ENCODE peak calls at places on chromosomes 13 and 19, in seven cellular contexts. B, U, X, L, Q, R and D are unnamed samples.

GRCh38 chr13:106911020-106911419 is 343.1 kb upstream of the ARGLU1 start:
- DNase-seq in B (no peak), U (no peak), X (no peak), L (no peak), Q (no peak), R (no peak), D (no peak)

GRCh38 chr19:2061936-2062729 is 11.1 kb upstream of the MKNK2 start:
- DNase-seq in B (no peak), U (no peak), X (no peak), L (no peak), Q (no peak), R (no peak), D (no peak)

GRCh38 chr13:36310417-36311108 is 12.9 kb upstream of the CCDC169 start:
- DNase-seq in B (no peak), U (no peak), X (no peak), L (no peak), Q (no peak), R (no peak), D (no peak)

GRCh38 chr19:7748756-7749155 is 1.4 kb upstream of the CD209 start:
- DNase-seq in B (no peak), U (no peak), X (no peak), L (no peak), Q (no peak), R (no peak), D (no peak)

GRCh38 chr13:26253262-26253786 is 605 bp upstream of the CDK8 start:
- DNase-seq in B (no peak), U (no peak), X (no peak), L (no peak), Q (no peak), R (no peak), D (no peak)

GRCh38 chr13:76885203-76886004 is 801 bp downstream of the KCTD12 start:
- DNase-seq in B (peak; percentile 13), U (peak; percentile 66), X (peak; percentile 32), L (peak; percentile 74), Q (peak; percentile 65), R (no peak), D (peak; percentile 71)

GRCh38 chr13:54232700-54233099 is 1204.1 kb downstream of the OLFM4 start:
- DNase-seq in B (no peak), U (no peak), X (no peak), L (no peak), Q (no peak), R (no peak), D (no peak)

GRCh38 chr19:50819636-50820035 is 4.0 kb downstream of the KLK1 start:
- DNase-seq in B (no peak), U (no peak), X (no peak), L (no peak), Q (no peak), R (no peak), D (no peak)

GRCh38 chr19:10315335-10316214 is at the start of gene FDX2:
- DNase-seq in B (peak; percentile 89), U (peak; percentile 89), X (peak; percentile 90), L (peak; percentile 87), Q (peak; percentile 96), R (no peak), D (peak; percentile 80)

GRCh38 chr13:105991131-105991530 is 544.3 kb downstream of the EFNB2 start:
- DNase-seq in B (no peak), U (no peak), X (no peak), L (no peak), Q (no peak), R (no peak), D (no peak)

GRCh38 chr13:75675421-75675820 is 39.3 kb downstream of the LMO7 start:
- DNase-seq in B (no peak), U (no peak), X (no peak), L (no peak), Q (no peak), R (no peak), D (no peak)

GRCh38 chr19:54804101-54804500 is 691 bp downstream of the KIR2DL4 start:
- DNase-seq in B (no peak), U (no peak), X (no peak), L (no peak), Q (no peak), R (no peak), D (no peak)